ENCODE peak calls at places on chromosomes 2 and 18, in four cellular contexts. J is activated T-cell treated with anti-CD3 and anti-CD28 coated beads for 24 hours; L is Right ventricle myocardium superior; Y is effector memory CD4-positive, alpha-beta T cell. F is an unnamed sample.

GRCh38 chr2:43445248-43445647 is 150.6 kb downstream of the THADA start:
- DNase-seq in J (no peak), L (no peak), Y (no peak), F (no peak)

GRCh38 chr2:240886678-240887574 is 9.0 kb downstream of the MAB21L4 start:
- DNase-seq in J (no peak), L (peak), Y (no peak), F (no peak)

GRCh38 chr18:63476666-63477065 is at the start of gene SERPINB5:
- DNase-seq in J (no peak), L (no peak), Y (no peak), F (no peak)

GRCh38 chr18:62524443-62525200 is 1.8 kb downstream of the ZCCHC2 start:
- DNase-seq in J (peak), L (peak), Y (peak), F (peak)

GRCh38 chr2:213451542-213452256 is 167.4 kb downstream of the SPAG16 start:
- DNase-seq in J (no peak), L (no peak), Y (no peak), F (no peak)

GRCh38 chr2:27194538-27195354 is 17.1 kb upstream of the ATRAID start:
- DNase-seq in J (no peak), L (no peak), Y (no peak), F (no peak)

GRCh38 chr2:185456517-185456916 is 282.1 kb upstream of the FSIP2 start:
- DNase-seq in J (no peak), L (no peak), Y (no peak), F (no peak)

GRCh38 chr2:148828941-148829340 is 46.1 kb upstream of the KIF5C start:
- DNase-seq in J (no peak), L (no peak), Y (no peak), F (no peak)

GRCh38 chr2:238158018-238158806 is 558 bp upstream of the ERFE start:
- DNase-seq in J (no peak), L (peak), Y (no peak), F (no peak)

GRCh38 chr18:52936931-52937330 is 596.9 kb downstream of the DCC start:
- DNase-seq in J (no peak), L (no peak), Y (no peak), F (no peak)

GRCh38 chr2:16664052-16664731 is 1.4 kb downstream of the CYRIA start:
- DNase-seq in J (no peak), L (peak), Y (no peak), F (no peak)

GRCh38 chr2:84846732-84847131 is 34.2 kb downstream of the TRABD2A start:
- DNase-seq in J (no peak), L (no peak), Y (no peak), F (no peak)

GRCh38 chr2:28137221-28137620 is 246.7 kb downstream of the BABAM2 start:
- DNase-seq in J (no peak), L (no peak), Y (no peak), F (no peak)

GRCh38 chr2:108092886-108093285 is 106.6 kb downstream of the SLC5A7 start:
- DNase-seq in J (no peak), L (no peak), Y (no peak), F (no peak)

GRCh38 chr18:3014501-3015202 is 1.7 kb upstream of the LPIN2 start:
- DNase-seq in J (no peak), L (no peak), Y (no peak), F (no peak)

GRCh38 chr18:60060578-60060977 is 160.8 kb downstream of the PMAIP1 start:
- DNase-seq in J (no peak), L (no peak), Y (no peak), F (no peak)

GRCh38 chr18:24090876-24091275 is 48.0 kb upstream of the CABYR start:
- DNase-seq in J (no peak), L (no peak), Y (no peak), F (no peak)

GRCh38 chr18:79470547-79470946 is 74.8 kb downstream of the NFATC1 start:
- DNase-seq in J (no peak), L (no peak), Y (no peak), F (no peak)

GRCh38 chr2:227780981-227781630 is 32.5 kb upstream of the CCL20 start:
- DNase-seq in J (no peak), L (no peak), Y (no peak), F (no peak)

GRCh38 chr2:235595420-235596010 is 101.7 kb downstream of the AGAP1 start:
- DNase-seq in J (peak), L (peak), Y (no peak), F (no peak)

GRCh38 chr2:181780159-181781081 is 100.1 kb upstream of the NEUROD1 start:
- DNase-seq in J (no peak), L (no peak), Y (no peak), F (no peak)

GRCh38 chr2:235492850-235493344 is 946 bp upstream of the AGAP1 start:
- DNase-seq in J (no peak), L (peak), Y (no peak), F (no peak)

GRCh38 chr2:48795065-48795464 is 39.5 kb upstream of the LHCGR start:
- DNase-seq in J (no peak), L (no peak), Y (no peak), F (no peak)

GRCh38 chr2:72822794-72823193 is 3.0 kb downstream of the EXOC6B start:
- DNase-seq in J (no peak), L (no peak), Y (no peak), F (no peak)

GRCh38 chr18:9941108-9941507 is 27.3 kb downstream of the VAPA start:
- DNase-seq in J (no peak), L (no peak), Y (no peak), F (no peak)

GRCh38 chr2:186783254-186783653 is 65.7 kb downstream of the ZSWIM2 start:
- DNase-seq in J (no peak), L (no peak), Y (no peak), F (no peak)

GRCh38 chr2:181585732-181586131 is 71.2 kb downstream of the CERKL start:
- DNase-seq in J (no peak), L (no peak), Y (no peak), F (no peak)

GRCh38 chr18:77081387-77081773 is 51.2 kb downstream of the MBP start:
- DNase-seq in J (no peak), L (no peak), Y (no peak), F (no peak)

GRCh38 chr2:85503168-85503610 is 35.8 kb upstream of the MAT2A start:
- DNase-seq in J (no peak), L (no peak), Y (no peak), F (no peak)

GRCh38 chr2:210128961-210129360 is 42.2 kb downstream of the KANSL1L start:
- DNase-seq in J (no peak), L (no peak), Y (no peak), F (no peak)

GRCh38 chr2:84776011-84776410 is 104.9 kb downstream of the TRABD2A start:
- DNase-seq in J (no peak), L (no peak), Y (no peak), F (no peak)

GRCh38 chr2:181862583-181863281 is 28.8 kb upstream of the ITPRID2 start:
- DNase-seq in J (no peak), L (no peak), Y (no peak), F (no peak)

GRCh38 chr18:34947711-34948125 is 93.5 kb upstream of the MAPRE2 start:
- DNase-seq in J (no peak), L (no peak), Y (no peak), F (no peak)

GRCh38 chr2:221501210-221501882 is 70.8 kb downstream of the EPHA4 start:
- DNase-seq in J (no peak), L (no peak), Y (no peak), F (no peak)

GRCh38 chr2:21759819-21760218 is 636.1 kb downstream of the TDRD15 start:
- DNase-seq in J (no peak), L (no peak), Y (no peak), F (no peak)

GRCh38 chr2:31354837-31355236 is 59.7 kb downstream of the XDH start:
- DNase-seq in J (no peak), L (no peak), Y (no peak), F (no peak)

GRCh38 chr2:242098445-242099128 is 229.1 kb downstream of the RTP5 start:
- DNase-seq in J (no peak), L (no peak), Y (no peak), F (no peak)